ENCODE peak calls at places on chromosomes 13 and 19, in five cellular contexts. One of them, this sample, is unnamed.

GRCh38 chr19:5245631-5246553 is 94.7 kb downstream of the PTPRS start:
- DNase-seq in psoas muscle: no peak
- DNase-seq in fibroblast of the aortic adventitia: no peak
- DNase-seq in neural progenitor cell: no peak
- DNase-seq in Panc1: no peak
- DNase-seq in this sample: no peak

GRCh38 chr19:55092423-55093318 is 17.0 kb downstream of the EPS8L1 start:
- DNase-seq in psoas muscle: no peak
- DNase-seq in fibroblast of the aortic adventitia: no peak
- DNase-seq in neural progenitor cell: peak; percentile 46
- DNase-seq in Panc1: no peak
- DNase-seq in this sample: no peak

GRCh38 chr13:21501709-21502108 is 42.6 kb upstream of the ZDHHC20 start:
- DNase-seq in psoas muscle: no peak
- DNase-seq in fibroblast of the aortic adventitia: no peak
- DNase-seq in neural progenitor cell: peak; percentile 6
- DNase-seq in Panc1: no peak
- DNase-seq in this sample: no peak

GRCh38 chr13:33188093-33188882 is 97.3 kb downstream of the STARD13 start:
- DNase-seq in psoas muscle: no peak
- DNase-seq in fibroblast of the aortic adventitia: no peak
- DNase-seq in neural progenitor cell: no peak
- DNase-seq in Panc1: no peak
- DNase-seq in this sample: no peak

GRCh38 chr13:99403458-99403971 is 96.3 kb upstream of the GPR183 start:
- DNase-seq in psoas muscle: no peak
- DNase-seq in fibroblast of the aortic adventitia: no peak
- DNase-seq in neural progenitor cell: no peak
- DNase-seq in Panc1: no peak
- DNase-seq in this sample: no peak

GRCh38 chr13:33311040-33311439 is 25.5 kb upstream of the STARD13 start:
- DNase-seq in psoas muscle: no peak
- DNase-seq in fibroblast of the aortic adventitia: no peak
- DNase-seq in neural progenitor cell: no peak
- DNase-seq in Panc1: no peak
- DNase-seq in this sample: no peak

GRCh38 chr13:91904005-91904404 is 505.6 kb downstream of the GPC5 start:
- DNase-seq in psoas muscle: no peak
- DNase-seq in fibroblast of the aortic adventitia: no peak
- DNase-seq in neural progenitor cell: no peak
- DNase-seq in Panc1: no peak
- DNase-seq in this sample: no peak

GRCh38 chr13:71285700-71286099 is 581.3 kb downstream of the DACH1 start:
- DNase-seq in psoas muscle: no peak
- DNase-seq in fibroblast of the aortic adventitia: no peak
- DNase-seq in neural progenitor cell: peak; percentile 13
- DNase-seq in Panc1: no peak
- DNase-seq in this sample: no peak

GRCh38 chr19:53908106-53908932 is 759 bp upstream of the CACNG7 start:
- DNase-seq in psoas muscle: peak; percentile 40
- DNase-seq in fibroblast of the aortic adventitia: peak; percentile 74
- DNase-seq in neural progenitor cell: peak; percentile 88
- DNase-seq in Panc1: no peak
- DNase-seq in this sample: no peak

GRCh38 chr13:99383511-99383921 is 76.3 kb upstream of the GPR183 start:
- DNase-seq in psoas muscle: no peak
- DNase-seq in fibroblast of the aortic adventitia: no peak
- DNase-seq in neural progenitor cell: no peak
- DNase-seq in Panc1: no peak
- DNase-seq in this sample: no peak

GRCh38 chr19:56917998-56918397 is 77.5 kb upstream of the PEG3 start:
- DNase-seq in psoas muscle: no peak
- DNase-seq in fibroblast of the aortic adventitia: no peak
- DNase-seq in neural progenitor cell: no peak
- DNase-seq in Panc1: no peak
- DNase-seq in this sample: no peak

GRCh38 chr13:98927954-98928927 is 49.6 kb downstream of the DOCK9 start:
- DNase-seq in psoas muscle: no peak
- DNase-seq in fibroblast of the aortic adventitia: peak; percentile 97
- DNase-seq in neural progenitor cell: no peak
- DNase-seq in Panc1: no peak
- DNase-seq in this sample: peak; percentile 64

GRCh38 chr13:102309110-102309509 is 92.7 kb downstream of the FGF14 start:
- DNase-seq in psoas muscle: no peak
- DNase-seq in fibroblast of the aortic adventitia: no peak
- DNase-seq in neural progenitor cell: no peak
- DNase-seq in Panc1: no peak
- DNase-seq in this sample: no peak

GRCh38 chr13:114096031-114096485 is 36.4 kb downstream of the RASA3 start:
- DNase-seq in psoas muscle: no peak
- DNase-seq in fibroblast of the aortic adventitia: no peak
- DNase-seq in neural progenitor cell: no peak
- DNase-seq in Panc1: no peak
- DNase-seq in this sample: no peak

GRCh38 chr19:51777570-51778460 is 16.8 kb downstream of the FPR2 start:
- DNase-seq in psoas muscle: peak; percentile 44
- DNase-seq in fibroblast of the aortic adventitia: peak; percentile 96
- DNase-seq in neural progenitor cell: peak; percentile 85
- DNase-seq in Panc1: peak; percentile 18
- DNase-seq in this sample: peak; percentile 84

GRCh38 chr19:10544242-10544752 is 593 bp downstream of the ATG4D start:
- DNase-seq in psoas muscle: no peak
- DNase-seq in fibroblast of the aortic adventitia: no peak
- DNase-seq in neural progenitor cell: peak; percentile 35
- DNase-seq in Panc1: no peak
- DNase-seq in this sample: no peak

GRCh38 chr13:57375876-57376275 is 208.9 kb downstream of the PRR20E start:
- DNase-seq in psoas muscle: no peak
- DNase-seq in fibroblast of the aortic adventitia: no peak
- DNase-seq in neural progenitor cell: no peak
- DNase-seq in Panc1: no peak
- DNase-seq in this sample: no peak

GRCh38 chr19:33819875-33820781 is 23.5 kb downstream of the KCTD15 start:
- DNase-seq in psoas muscle: peak; percentile 82
- DNase-seq in fibroblast of the aortic adventitia: peak; percentile 72
- DNase-seq in neural progenitor cell: peak; percentile 80
- DNase-seq in Panc1: no peak
- DNase-seq in this sample: no peak

GRCh38 chr19:18057557-18057956 is 29.2 kb downstream of the IL12RB1 start:
- DNase-seq in psoas muscle: peak; percentile 41
- DNase-seq in fibroblast of the aortic adventitia: no peak
- DNase-seq in neural progenitor cell: no peak
- DNase-seq in Panc1: no peak
- DNase-seq in this sample: no peak

GRCh38 chr19:32555786-32556185 is 25.2 kb upstream of the PDCD5 start:
- DNase-seq in psoas muscle: no peak
- DNase-seq in fibroblast of the aortic adventitia: no peak
- DNase-seq in neural progenitor cell: no peak
- DNase-seq in Panc1: no peak
- DNase-seq in this sample: no peak

GRCh38 chr19:14004619-14005380 is 1.3 kb downstream of the RFX1 start:
- DNase-seq in psoas muscle: peak; percentile 58
- DNase-seq in fibroblast of the aortic adventitia: peak; percentile 29
- DNase-seq in neural progenitor cell: no peak
- DNase-seq in Panc1: no peak
- DNase-seq in this sample: no peak

GRCh38 chr13:41500501-41500900 is 43.2 kb downstream of the RGCC start:
- DNase-seq in psoas muscle: no peak
- DNase-seq in fibroblast of the aortic adventitia: no peak
- DNase-seq in neural progenitor cell: no peak
- DNase-seq in Panc1: no peak
- DNase-seq in this sample: no peak

GRCh38 chr19:51802775-51803174 is 7.8 kb downstream of the FPR3 start:
- DNase-seq in psoas muscle: no peak
- DNase-seq in fibroblast of the aortic adventitia: no peak
- DNase-seq in neural progenitor cell: no peak
- DNase-seq in Panc1: no peak
- DNase-seq in this sample: no peak

GRCh38 chr13:114143806-114144605 is 11.6 kb upstream of the RASA3 start:
- DNase-seq in psoas muscle: no peak
- DNase-seq in fibroblast of the aortic adventitia: no peak
- DNase-seq in neural progenitor cell: peak; percentile 76
- DNase-seq in Panc1: no peak
- DNase-seq in this sample: no peak

GRCh38 chr19:7346488-7346971 is 2.2 kb upstream of the ARHGEF18 start:
- DNase-seq in psoas muscle: no peak
- DNase-seq in fibroblast of the aortic adventitia: no peak
- DNase-seq in neural progenitor cell: no peak
- DNase-seq in Panc1: no peak
- DNase-seq in this sample: no peak

GRCh38 chr19:7342143-7342542 is 6.6 kb upstream of the ARHGEF18 start:
- DNase-seq in psoas muscle: no peak
- DNase-seq in fibroblast of the aortic adventitia: no peak
- DNase-seq in neural progenitor cell: no peak
- DNase-seq in Panc1: no peak
- DNase-seq in this sample: no peak

GRCh38 chr19:7337380-7338194 is 11.2 kb upstream of the ARHGEF18 start:
- DNase-seq in psoas muscle: no peak
- DNase-seq in fibroblast of the aortic adventitia: no peak
- DNase-seq in neural progenitor cell: no peak
- DNase-seq in Panc1: no peak
- DNase-seq in this sample: no peak

GRCh38 chr19:7336321-7336973 is 12.3 kb upstream of the ARHGEF18 start:
- DNase-seq in psoas muscle: no peak
- DNase-seq in fibroblast of the aortic adventitia: no peak
- DNase-seq in neural progenitor cell: no peak
- DNase-seq in Panc1: no peak
- DNase-seq in this sample: no peak

GRCh38 chr19:7340959-7341837 is 7.5 kb upstream of the ARHGEF18 start:
- DNase-seq in psoas muscle: peak; percentile 80
- DNase-seq in fibroblast of the aortic adventitia: peak; percentile 82
- DNase-seq in neural progenitor cell: peak; percentile 88
- DNase-seq in Panc1: peak; percentile 52
- DNase-seq in this sample: no peak
- H3K4me3 ChIP-seq in psoas muscle: no peak overlapping the region
- H3K4me3 ChIP-seq in fibroblast of the aortic adventitia: no peak overlapping the region
- H3K4me3 ChIP-seq in neural progenitor cell: no peak overlapping the region
- H3K4me3 ChIP-seq in Panc1: no peak overlapping the region
- H3K4me3 ChIP-seq in this sample: no peak overlapping the region

DNA sequence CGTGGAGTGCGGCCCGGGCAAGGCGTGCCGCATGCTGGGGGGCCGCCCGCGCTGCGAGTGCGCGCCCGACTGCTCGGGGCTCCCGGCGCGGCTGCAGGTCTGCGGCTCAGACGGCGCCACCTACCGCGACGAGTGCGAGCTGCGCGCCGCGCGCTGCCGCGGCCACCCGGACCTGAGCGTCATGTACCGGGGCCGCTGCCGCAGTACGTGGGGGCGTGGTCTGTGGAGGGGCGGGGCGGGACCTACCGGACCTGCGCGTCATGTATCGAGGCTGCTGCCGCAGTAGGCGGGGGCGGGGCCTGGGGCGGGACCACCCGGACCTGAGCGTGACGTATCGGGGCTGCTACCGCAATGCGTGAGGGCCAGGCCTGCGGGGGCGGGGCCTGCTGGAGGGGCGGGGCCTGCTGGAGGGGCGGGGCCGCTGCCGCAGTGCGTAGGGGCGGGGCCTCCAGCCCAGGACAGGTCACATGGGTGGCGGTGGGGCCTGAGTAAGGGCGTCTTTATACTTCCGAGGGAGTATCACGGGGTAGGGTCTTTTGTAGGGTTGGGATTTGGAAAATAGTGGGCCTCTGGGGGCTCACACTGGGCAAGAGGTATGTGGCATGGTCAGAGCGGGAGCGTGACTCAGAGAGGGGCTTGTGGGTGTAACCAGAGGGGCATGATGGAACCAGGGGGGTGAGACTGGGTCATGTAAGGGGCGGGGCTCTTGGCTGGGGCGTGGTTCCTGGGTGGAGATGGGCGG is 4.3 kb downstream of the FSTL3 start:
- DNase-seq in psoas muscle: peak; percentile 100
- DNase-seq in fibroblast of the aortic adventitia: peak; percentile 98
- DNase-seq in neural progenitor cell: peak; percentile 99
- DNase-seq in Panc1: peak; percentile 76
- DNase-seq in this sample: peak; percentile 88
- TF ChIP-seq CTCF in psoas muscle: peak; percentile 44
- TF ChIP-seq CTCF in fibroblast of the aortic adventitia: peak; percentile 31
- TF ChIP-seq CTCF in neural progenitor cell: peak; percentile 55
- TF ChIP-seq CTCF in Panc1: no peak
- TF ChIP-seq CTCF in this sample: no peak

GRCh38 chr19:48868196-48868886 is at the start of gene PLEKHA4:
- DNase-seq in psoas muscle: peak; percentile 88
- DNase-seq in fibroblast of the aortic adventitia: peak; percentile 57
- DNase-seq in neural progenitor cell: peak; percentile 33
- DNase-seq in Panc1: no peak
- DNase-seq in this sample: no peak

GRCh38 chr19:48870048-48870447 is 1.6 kb upstream of the PLEKHA4 start:
- DNase-seq in psoas muscle: no peak
- DNase-seq in fibroblast of the aortic adventitia: no peak
- DNase-seq in neural progenitor cell: no peak
- DNase-seq in Panc1: no peak
- DNase-seq in this sample: no peak

GRCh38 chr19:48866692-48867091 is 1.7 kb downstream of the PLEKHA4 start:
- DNase-seq in psoas muscle: no peak
- DNase-seq in fibroblast of the aortic adventitia: peak; percentile 14
- DNase-seq in neural progenitor cell: no peak
- DNase-seq in Panc1: no peak
- DNase-seq in this sample: no peak

GRCh38 chr19:48867922-48868195 is 558 bp downstream of the PLEKHA4 start:
- DNase-seq in psoas muscle: no peak
- DNase-seq in fibroblast of the aortic adventitia: no peak
- DNase-seq in neural progenitor cell: peak; percentile 6
- DNase-seq in Panc1: no peak
- DNase-seq in this sample: no peak

GRCh38 chr19:48867119-48867921 is 1.1 kb downstream of the PLEKHA4 start:
- DNase-seq in psoas muscle: no peak
- DNase-seq in fibroblast of the aortic adventitia: peak; percentile 61
- DNase-seq in neural progenitor cell: no peak
- DNase-seq in Panc1: no peak
- DNase-seq in this sample: no peak
- H3K4me3 ChIP-seq in psoas muscle: peak overlapping the region; percentile 54
- H3K4me3 ChIP-seq in fibroblast of the aortic adventitia: peak overlapping the region; percentile 78
- H3K4me3 ChIP-seq in neural progenitor cell: peak overlapping the region; percentile 28
- H3K4me3 ChIP-seq in Panc1: no peak overlapping the region
- H3K4me3 ChIP-seq in this sample: peak overlapping the region; percentile 52

DNA sequence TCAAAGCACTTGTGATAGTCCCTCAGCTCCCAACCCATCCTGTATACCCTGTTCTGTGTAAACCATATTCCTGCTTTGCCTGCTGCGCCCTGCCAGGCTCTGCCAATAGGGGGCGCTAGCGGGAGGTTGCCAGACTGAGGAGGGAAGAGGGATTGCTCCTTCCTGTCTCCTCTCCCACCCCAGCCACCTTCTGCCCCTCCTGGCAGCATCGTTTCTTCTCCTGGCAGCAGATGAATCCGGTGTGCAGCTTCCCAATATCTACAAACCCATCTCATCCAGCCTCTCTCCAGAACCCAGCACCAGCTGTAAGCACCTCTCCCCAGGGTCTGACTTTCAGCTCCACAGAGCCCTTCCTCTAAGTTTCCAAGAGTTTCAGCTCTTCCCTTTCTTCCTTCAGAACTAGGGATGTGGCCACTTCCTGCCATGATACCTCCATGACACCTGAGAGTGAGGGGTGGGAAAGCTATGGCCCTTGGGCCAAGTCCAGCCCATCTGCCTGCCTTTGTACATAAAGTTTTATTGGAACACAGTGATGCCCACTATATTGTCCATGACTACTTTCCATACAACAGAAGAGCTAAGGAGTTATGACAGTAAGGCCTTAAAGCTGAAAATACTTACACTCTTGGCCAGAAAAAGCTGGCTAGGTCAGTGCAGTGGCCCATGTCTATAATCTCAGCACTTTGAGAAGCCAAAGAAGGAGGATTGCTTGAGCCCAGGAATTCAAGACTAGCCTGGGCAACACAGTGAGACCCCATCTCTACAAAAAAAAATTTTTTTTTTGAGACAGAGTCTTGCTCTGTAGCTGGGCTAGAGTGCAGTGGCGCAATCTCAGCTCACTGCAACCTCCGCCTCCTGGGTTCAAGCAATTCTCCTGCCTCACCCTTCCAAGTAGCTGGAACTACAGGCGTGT is 34.5 kb upstream of the ATP1A3 start:
- DNase-seq in psoas muscle: no peak
- DNase-seq in fibroblast of the aortic adventitia: no peak
- DNase-seq in neural progenitor cell: peak; percentile 69
- DNase-seq in Panc1: no peak
- DNase-seq in this sample: no peak
- TF ChIP-seq CTCF in psoas muscle: no peak
- TF ChIP-seq CTCF in fibroblast of the aortic adventitia: peak; percentile 62
- TF ChIP-seq CTCF in neural progenitor cell: peak; percentile 97
- TF ChIP-seq CTCF in Panc1: peak; percentile 77
- TF ChIP-seq CTCF in this sample: peak; percentile 64